ENCODE peak calls at places on chromosomes 7 and 10, in eight cellular contexts. A, M, S, H, B, F, N and Y are unnamed samples.
A peak's percentile ranks its signal among the peaks of the same experiment; 100 is the strongest.

GRCh38 chr10:129973674-129974059 is 9.6 kb upstream of the EBF3 start:
- DNase-seq in A (no peak), M (no peak), S (no peak), H (no peak), B (no peak), F (no peak), N (peak; percentile 39), Y (no peak)

GRCh38 chr7:2205036-2205780 is 27.5 kb downstream of the MAD1L1 start:
- DNase-seq in A (no peak), M (no peak), S (no peak), H (no peak), B (no peak), F (no peak), N (peak; percentile 29), Y (no peak)

GRCh38 chr7:24336461-24336860 is 52.5 kb downstream of the NPY start:
- DNase-seq in A (no peak), M (no peak), S (no peak), H (no peak), B (no peak), F (no peak), N (no peak), Y (no peak)

GRCh38 chr10:3838723-3839437 is 53.9 kb upstream of the KLF6 start:
- DNase-seq in A (no peak), M (no peak), S (no peak), H (peak; percentile 37), B (no peak), F (no peak), N (no peak), Y (no peak)

GRCh38 chr10:130553846-130554245 is 417.7 kb downstream of the GLRX3 start:
- DNase-seq in A (no peak), M (no peak), S (no peak), H (no peak), B (no peak), F (no peak), N (no peak), Y (no peak)

GRCh38 chr10:78508955-78509354 is 475.3 kb downstream of the RPS24 start:
- DNase-seq in A (no peak), M (no peak), S (no peak), H (no peak), B (no peak), F (no peak), N (no peak), Y (no peak)

GRCh38 chr7:27946351-27946750 is 206.4 kb downstream of the TAX1BP1 start:
- DNase-seq in A (no peak), M (peak; percentile 11), S (no peak), H (no peak), B (no peak), F (no peak), N (no peak), Y (no peak)

GRCh38 chr10:11682267-11682683 is 59.9 kb upstream of the ECHDC3 start:
- DNase-seq in A (no peak), M (no peak), S (no peak), H (no peak), B (no peak), F (no peak), N (no peak), Y (no peak)

GRCh38 chr7:40299097-40299496 is 164.3 kb downstream of the SUGCT start:
- DNase-seq in A (no peak), M (no peak), S (no peak), H (peak; percentile 92), B (peak; percentile 78), F (no peak), N (no peak), Y (no peak)

GRCh38 chr7:123041085-123041484 is 45.6 kb upstream of the TAS2R16 start:
- DNase-seq in A (no peak), M (no peak), S (no peak), H (no peak), B (no peak), F (no peak), N (no peak), Y (no peak)

GRCh38 chr10:4130685-4131084 is 345.7 kb upstream of the KLF6 start:
- DNase-seq in A (no peak), M (no peak), S (no peak), H (no peak), B (no peak), F (no peak), N (no peak), Y (no peak)

GRCh38 chr7:151051108-151051507 is 2.8 kb downstream of the ASIC3 start:
- DNase-seq in A (no peak), M (no peak), S (no peak), H (peak; percentile 59), B (peak; percentile 76), F (peak; percentile 78), N (no peak), Y (peak; percentile 61)

GRCh38 chr10:122310311-122311050 is 39.4 kb downstream of the BTBD16 start:
- DNase-seq in A (peak; percentile 37), M (no peak), S (no peak), H (no peak), B (peak; percentile 12), F (no peak), N (peak; percentile 75), Y (peak; percentile 62)

GRCh38 chr7:107948645-107949442 is 54.1 kb downstream of the LAMB1 start:
- DNase-seq in A (peak; percentile 18), M (no peak), S (no peak), H (peak; percentile 94), B (peak; percentile 79), F (no peak), N (no peak), Y (no peak)

GRCh38 chr7:94875221-94875620 is 32.2 kb upstream of the PPP1R9A start:
- DNase-seq in A (no peak), M (no peak), S (no peak), H (no peak), B (no peak), F (no peak), N (no peak), Y (no peak)

GRCh38 chr7:158816995-158817394 is 12.3 kb downstream of the ESYT2 start:
- DNase-seq in A (peak; percentile 88), M (no peak), S (no peak), H (no peak), B (no peak), F (no peak), N (no peak), Y (peak; percentile 71)

GRCh38 chr7:137283147-137283546 is 60.4 kb downstream of the PTN start:
- DNase-seq in A (no peak), M (no peak), S (no peak), H (no peak), B (no peak), F (no peak), N (no peak), Y (no peak)

GRCh38 chr10:132149261-132149660 is 37.5 kb upstream of the DPYSL4 start:
- DNase-seq in A (no peak), M (no peak), S (no peak), H (no peak), B (no peak), F (no peak), N (peak; percentile 41), Y (no peak)

GRCh38 chr10:5343561-5343960 is 21.2 kb upstream of the UCN3 start:
- DNase-seq in A (peak; percentile 48), M (no peak), S (no peak), H (peak; percentile 51), B (peak; percentile 6), F (no peak), N (no peak), Y (no peak)

GRCh38 chr10:60491162-60491561 is 101.5 kb upstream of the ANK3 start:
- DNase-seq in A (no peak), M (no peak), S (no peak), H (no peak), B (no peak), F (no peak), N (no peak), Y (no peak)

GRCh38 chr10:10942441-10942840 is 75.2 kb upstream of the CELF2 start:
- DNase-seq in A (no peak), M (no peak), S (no peak), H (no peak), B (no peak), F (no peak), N (no peak), Y (no peak)

GRCh38 chr10:104435822-104436221 is 82.2 kb downstream of the CFAP58 start:
- DNase-seq in A (no peak), M (no peak), S (no peak), H (peak; percentile 85), B (no peak), F (no peak), N (no peak), Y (no peak)

GRCh38 chr7:73899731-73900142 is 38.8 kb downstream of the TMEM270 start:
- DNase-seq in A (no peak), M (no peak), S (no peak), H (peak; percentile 82), B (peak; percentile 57), F (no peak), N (peak; percentile 48), Y (peak; percentile 37)